ENCODE peak calls at places on chromosomes 12 and 14, in four cellular contexts. O, A, C and F are unnamed samples.
A peak's percentile ranks its signal among the peaks of the same experiment; 100 is the strongest.

GRCh38 chr12:113555226-113555625 is 83.6 kb upstream of the LHX5 start:
- DNase-seq in O (no peak), A (no peak), C (no peak), F (no peak)

GRCh38 chr14:100292301-100292775 is 13.9 kb downstream of the SLC25A29 start:
- DNase-seq in O (no peak), A (no peak), C (peak; percentile 41), F (peak; percentile 66)

GRCh38 chr14:47207636-47208035 is 467.8 kb downstream of the MDGA2 start:
- DNase-seq in O (no peak), A (no peak), C (no peak), F (no peak)

GRCh38 chr12:107404981-107405380 is 280.6 kb upstream of the PWP1 start:
- DNase-seq in O (no peak), A (peak; percentile 18), C (no peak), F (no peak)

GRCh38 chr14:98925362-98926040 is 346.5 kb downstream of the BCL11B start:
- DNase-seq in O (no peak), A (no peak), C (no peak), F (no peak)

GRCh38 chr12:38886064-38886463 is 19.3 kb downstream of the CPNE8 start:
- DNase-seq in O (no peak), A (peak; percentile 55), C (no peak), F (no peak)

GRCh38 chr12:105992849-105993740 is 145.7 kb downstream of the NUAK1 start:
- DNase-seq in O (no peak), A (peak; percentile 79), C (no peak), F (no peak)

GRCh38 chr12:98372340-98373018 is 142.9 kb upstream of the TMPO start:
- DNase-seq in O (no peak), A (no peak), C (no peak), F (no peak)

GRCh38 chr12:92431146-92431545 is 271.6 kb upstream of the PLEKHG7 start:
- DNase-seq in O (no peak), A (no peak), C (no peak), F (no peak)

GRCh38 chr12:1047898-1048660 is 57.1 kb downstream of the ERC1 start:
- DNase-seq in O (peak; percentile 6), A (no peak), C (no peak), F (no peak)

GRCh38 chr12:2998789-2999264 is 39.6 kb downstream of the TEAD4 start:
- DNase-seq in O (peak; percentile 83), A (peak; percentile 71), C (peak; percentile 98), F (no peak)

GRCh38 chr12:7039403-7039802 is 21.1 kb upstream of the C1S start:
- DNase-seq in O (no peak), A (no peak), C (no peak), F (no peak)

GRCh38 chr14:101963052-101963451 is 1.3 kb upstream of the DYNC1H1 start:
- DNase-seq in O (no peak), A (no peak), C (no peak), F (peak; percentile 18)

GRCh38 chr14:60222820-60223219 is 26.2 kb upstream of the PPM1A start:
- DNase-seq in O (peak; percentile 71), A (no peak), C (peak; percentile 94), F (no peak)

GRCh38 chr14:63840981-63841380 is 11.8 kb upstream of the SYNE2 start:
- DNase-seq in O (no peak), A (peak; percentile 18), C (no peak), F (no peak)

GRCh38 chr14:32366256-32366655 is 37.2 kb downstream of the AKAP6 start:
- DNase-seq in O (no peak), A (no peak), C (no peak), F (no peak)

GRCh38 chr12:7188557-7189397 is 709 bp upstream of the PEX5 start:
- DNase-seq in O (peak; percentile 54), A (peak; percentile 67), C (peak; percentile 79), F (peak; percentile 91)

GRCh38 chr14:60632777-60633176 is 16.5 kb downstream of the SIX1 start:
- DNase-seq in O (no peak), A (no peak), C (no peak), F (no peak)

GRCh38 chr12:26361964-26362363 is 166.6 kb downstream of the SSPN start:
- DNase-seq in O (no peak), A (no peak), C (no peak), F (no peak)

GRCh38 chr12:93621986-93622385 is 49.5 kb downstream of the SOCS2 start:
- DNase-seq in O (no peak), A (no peak), C (no peak), F (no peak)

GRCh38 chr14:36513451-36514277 is 6.4 kb downstream of the NKX2-1 start:
- DNase-seq in O (no peak), A (no peak), C (no peak), F (no peak)

GRCh38 chr12:79691299-79692248 is 810 bp upstream of the PAWR start:
- DNase-seq in O (peak; percentile 17), A (peak; percentile 85), C (no peak), F (peak; percentile 22)

GRCh38 chr12:18427520-18427919 is 166.2 kb downstream of the PIK3C2G start:
- DNase-seq in O (no peak), A (no peak), C (no peak), F (no peak)

GRCh38 chr14:64804754-64805260 is 74.9 kb downstream of the SPTB start:
- DNase-seq in O (no peak), A (no peak), C (no peak), F (no peak)

GRCh38 chr14:59028476-59029202 is 159.8 kb upstream of the DAAM1 start:
- DNase-seq in O (peak; percentile 25), A (peak; percentile 90), C (peak; percentile 64), F (peak; percentile 81)

GRCh38 chr14:27730204-27730603 is 1036.4 kb upstream of the FOXG1 start:
- DNase-seq in O (no peak), A (no peak), C (no peak), F (no peak)

GRCh38 chr12:88693837-88694445 is 113.7 kb upstream of the KITLG start:
- DNase-seq in O (no peak), A (no peak), C (no peak), F (no peak)

GRCh38 chr14:71776463-71777359 is 155.5 kb upstream of the RGS6 start:
- DNase-seq in O (no peak), A (no peak), C (no peak), F (no peak)

DNA sequence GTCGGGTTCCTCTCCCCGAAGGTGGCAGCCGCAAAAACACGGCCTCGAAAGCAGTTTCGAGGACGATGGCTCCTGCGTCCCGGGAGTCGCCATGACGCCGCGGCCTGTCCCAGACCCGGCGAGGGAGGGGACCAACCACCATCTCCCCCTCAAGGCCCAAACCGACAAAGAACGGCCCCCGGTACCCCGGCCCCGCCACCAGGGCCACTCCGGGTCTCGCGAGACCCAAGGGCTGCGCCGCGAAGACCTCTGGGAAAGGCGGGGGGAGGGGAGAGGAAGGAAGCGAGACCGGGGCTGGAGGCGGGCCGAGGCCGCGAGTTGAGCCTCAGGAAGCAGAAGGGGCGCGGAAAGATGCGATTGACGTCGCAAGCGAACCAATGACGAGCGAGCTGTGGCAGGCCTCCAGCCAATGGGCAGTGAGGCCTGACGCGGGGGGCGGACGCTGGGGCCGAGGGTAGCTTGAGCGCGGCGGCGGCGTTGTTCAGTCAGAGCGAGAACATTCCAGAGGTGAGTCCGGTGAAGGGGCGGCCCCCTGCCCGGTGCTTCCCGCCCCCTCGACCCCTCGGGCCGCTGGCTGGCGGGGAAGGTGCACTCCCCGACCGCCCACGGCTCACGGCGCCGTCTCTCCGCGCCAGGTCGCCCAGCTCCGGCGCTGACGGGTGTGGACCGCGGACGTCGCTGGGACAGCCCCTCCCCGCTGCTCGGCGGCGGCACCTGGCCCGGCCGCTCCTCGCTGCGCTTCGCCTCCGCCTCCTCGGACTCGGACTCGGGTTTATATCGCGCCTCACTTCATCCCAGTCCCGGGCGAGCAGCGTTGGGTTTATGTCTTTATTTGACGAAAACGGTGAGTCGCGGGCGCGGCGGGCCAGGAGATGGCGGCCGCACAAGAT is at the start of gene EIF5:
- DNase-seq in O (peak; percentile 100), A (peak; percentile 99), C (peak; percentile 100), F (peak; percentile 100)
- TF ChIP-seq CTCF in O (no peak), A (peak; percentile 24), C (peak; percentile 24), F (no peak)

DNA sequence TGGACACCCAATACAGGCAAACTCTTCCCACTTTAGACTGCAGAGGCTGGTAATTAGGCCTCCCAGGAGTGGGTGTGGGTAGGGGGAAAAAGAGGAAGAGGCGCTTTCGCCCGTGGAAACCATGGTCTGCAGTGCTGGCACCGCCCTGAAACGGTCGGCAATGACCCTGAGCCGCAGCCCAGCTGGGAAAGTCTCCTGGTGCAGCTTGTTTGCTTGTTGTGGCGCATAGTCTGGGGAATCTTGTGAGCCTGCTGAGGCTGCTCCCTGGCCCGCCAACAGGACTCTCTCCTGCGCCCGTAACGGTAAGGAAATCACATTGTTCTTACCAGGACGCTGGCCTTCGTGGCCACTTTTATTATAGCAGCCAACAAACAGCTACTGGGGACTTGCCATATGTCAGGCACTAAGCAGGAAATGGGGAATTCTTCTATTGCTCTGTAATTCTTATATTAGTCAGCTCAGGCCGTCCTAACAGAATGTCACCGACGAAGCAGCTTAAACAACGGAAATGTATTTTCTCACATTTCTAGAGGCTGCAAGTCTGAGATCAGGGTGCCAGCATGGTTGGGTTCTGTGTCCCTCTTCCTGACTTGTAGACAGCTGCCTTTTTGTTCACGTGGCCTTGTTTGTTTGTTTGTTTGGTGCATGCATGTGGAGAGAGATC is 52.5 kb upstream of the RIN3 start:
- DNase-seq in O (peak; percentile 62), A (peak; percentile 21), C (no peak), F (no peak)
- TF ChIP-seq CTCF in O (no peak), A (no peak), C (no peak), F (no peak)

GRCh38 chr12:48925218-48925871 is at the start of gene FKBP11:
- DNase-seq in O (peak; percentile 53), A (peak; percentile 57), C (peak; percentile 77), F (peak; percentile 26)
- TF ChIP-seq CTCF in O (no peak), A (no peak), C (no peak), F (no peak)

DNA sequence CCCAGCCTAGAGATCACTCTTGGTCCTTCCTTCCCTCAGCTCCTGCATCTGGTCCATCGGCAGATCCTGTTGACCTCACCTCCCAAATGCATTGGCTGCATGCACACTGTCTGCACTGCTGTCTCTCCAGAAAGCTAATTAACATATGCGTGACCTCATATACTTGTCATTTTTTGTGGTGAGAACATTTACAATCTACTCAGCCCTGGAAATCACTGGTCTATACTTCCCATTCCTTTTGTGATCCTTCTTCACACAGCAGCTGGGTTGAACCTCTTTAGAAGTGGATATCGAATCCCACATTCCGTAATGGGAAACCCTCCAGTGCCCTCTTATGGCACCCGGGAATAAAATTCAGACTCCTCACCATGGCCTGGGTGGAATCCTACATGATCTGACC is 45.0 kb downstream of the SMOC1 start:
- DNase-seq in O (no peak), A (no peak), C (no peak), F (no peak)
- TF ChIP-seq CTCF in O (no peak), A (no peak), C (no peak), F (no peak)

GRCh38 chr12:76409074-76409473 is 60.9 kb upstream of the BBS10 start:
- DNase-seq in O (no peak), A (no peak), C (no peak), F (no peak)
- TF ChIP-seq CTCF in O (no peak), A (no peak), C (no peak), F (no peak)